ENCODE peak calls at places on chromosome 13, in four cellular contexts. I is WERI-Rb-1, K is HL-60, Y is OCI-LY7. P is an unnamed sample.

GRCh38 chr13:99978781-99979452 is 2.7 kb upstream of the ZIC2 start:
- DNase-seq in Y (no peak), K (no peak), I (peak; percentile 85), P (no peak)

GRCh38 chr13:95641291-95641811 is 3.2 kb downstream of the DZIP1 start:
- DNase-seq in K (no peak), Y (no peak), I (no peak), P (no peak)

GRCh38 chr13:27022571-27023311 is 148.9 kb downstream of the USP12 start:
- DNase-seq in I (peak; percentile 8), Y (no peak), K (no peak), P (no peak)

GRCh38 chr13:32048816-32049215 is 17.2 kb downstream of the FRY start:
- DNase-seq in I (no peak), Y (no peak), K (peak; percentile 71), P (no peak)

GRCh38 chr13:76516013-76516412 is 370.2 kb downstream of the KCTD12 start:
- DNase-seq in Y (no peak), I (no peak), K (no peak), P (no peak)

GRCh38 chr13:80513196-80513595 is 172.3 kb upstream of the SPRY2 start:
- DNase-seq in Y (no peak), K (no peak), I (no peak), P (no peak)

GRCh38 chr13:79405501-79405830 is 589 bp downstream of the RBM26 start:
- DNase-seq in K (peak; percentile 36), I (no peak), Y (no peak), P (no peak)

GRCh38 chr13:92590503-92590908 is 636.1 kb upstream of the GPC6 start:
- DNase-seq in K (no peak), Y (no peak), I (no peak), P (no peak)

GRCh38 chr13:89704040-89704439 is 1643.4 kb upstream of the MIR17HG start:
- DNase-seq in K (no peak), Y (no peak), I (no peak), P (no peak)

GRCh38 chr13:25886438-25887214 is 165.2 kb downstream of the SHISA2 start:
- DNase-seq in Y (no peak), K (no peak), I (no peak), P (peak; percentile 79)

GRCh38 chr13:99330942-99331341 is 23.7 kb upstream of the GPR183 start:
- DNase-seq in Y (no peak), K (no peak), I (no peak), P (no peak)

GRCh38 chr13:25630327-25630726 is 258.6 kb downstream of the ATP8A2 start:
- DNase-seq in K (no peak), Y (no peak), I (no peak), P (no peak)

GRCh38 chr13:83515267-83515666 is 367.0 kb downstream of the SLITRK1 start:
- DNase-seq in I (no peak), K (no peak), Y (no peak), P (no peak)

GRCh38 chr13:20714563-20715339 is 11.3 kb downstream of the IL17D start:
- DNase-seq in K (no peak), Y (no peak), I (no peak), P (no peak)

GRCh38 chr13:53098455-53098854 is 69.8 kb downstream of the OLFM4 start:
- DNase-seq in I (no peak), K (no peak), Y (no peak), P (no peak)
- H3K27ac ChIP-seq in I (no peak overlapping the region), K (no peak overlapping the region), Y (no peak overlapping the region), P (no peak overlapping the region)

GRCh38 chr13:33280923-33281322 is 4.6 kb downstream of the STARD13 start:
- DNase-seq in K (no peak), I (no peak), Y (no peak), P (no peak)

GRCh38 chr13:33279898-33280549 is 5.5 kb downstream of the STARD13 start:
- DNase-seq in K (no peak), Y (no peak), I (no peak), P (peak; percentile 89)

GRCh38 chr13:33279414-33279813 is 6.1 kb downstream of the STARD13 start:
- DNase-seq in K (no peak), I (no peak), Y (no peak), P (no peak)

GRCh38 chr13:33281951-33282595 is 3.5 kb downstream of the STARD13 start:
- DNase-seq in I (no peak), K (no peak), Y (no peak), P (no peak)

GRCh38 chr13:33280550-33280905 is 5.0 kb downstream of the STARD13 start:
- DNase-seq in Y (no peak), I (no peak), K (no peak), P (no peak)
- H3K27ac ChIP-seq in Y (no peak overlapping the region), I (no peak overlapping the region), K (no peak overlapping the region), P (peak overlapping the region; percentile 90)

DNA sequence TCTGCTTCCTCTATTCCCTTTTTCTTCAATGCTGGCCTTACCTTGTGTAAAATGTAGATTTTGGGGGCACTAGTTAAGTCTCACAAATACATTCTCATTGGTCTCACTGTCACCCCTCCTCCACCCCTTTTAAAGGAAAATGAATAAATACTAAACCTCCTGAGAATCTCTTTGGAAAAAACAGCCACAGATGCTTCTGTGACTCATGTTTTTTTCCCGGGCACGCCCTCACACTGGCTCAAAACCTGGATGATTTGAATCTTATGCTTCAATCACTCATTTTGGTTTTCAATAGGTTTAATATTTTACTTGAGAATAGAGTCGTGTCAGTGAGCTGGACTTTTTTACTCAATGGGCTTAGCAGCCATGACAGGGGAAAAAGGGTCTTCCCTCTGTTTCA is 66.0 kb upstream of the MED4 start:
- DNase-seq in K (no peak), Y (no peak), I (no peak), P (no peak)
- H3K27ac ChIP-seq in K (peak overlapping the region; percentile 79), Y (no peak overlapping the region), I (no peak overlapping the region), P (peak overlapping the region; percentile 92)

DNA sequence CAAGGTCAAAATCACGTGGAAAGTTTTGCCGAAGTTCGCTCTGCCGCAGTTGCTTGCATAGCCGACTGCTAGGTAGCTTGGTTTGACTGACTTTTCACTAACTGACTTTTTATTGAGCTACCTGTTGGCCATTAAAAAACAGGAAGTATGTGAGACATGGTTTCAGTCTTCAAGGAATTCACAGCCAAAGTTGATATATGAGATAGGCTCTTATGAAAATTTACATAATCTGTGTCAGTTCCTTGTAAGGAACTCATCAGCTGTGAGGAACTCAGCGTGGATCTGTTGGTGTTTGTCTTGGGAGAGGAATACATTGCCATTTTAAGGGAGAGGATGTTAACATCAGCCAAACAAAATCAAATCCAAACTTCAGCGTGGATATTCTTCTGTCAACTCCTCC is 2.1 kb downstream of the RNF113B start:
- DNase-seq in Y (no peak), I (no peak), K (no peak), P (peak; percentile 3)
- H3K27ac ChIP-seq in Y (no peak overlapping the region), I (no peak overlapping the region), K (no peak overlapping the region), P (no peak overlapping the region)

GRCh38 chr13:40568672-40569350 is 97.6 kb downstream of the FOXO1 start:
- DNase-seq in K (no peak), I (no peak), Y (no peak), P (no peak)
- H3K27ac ChIP-seq in K (no peak overlapping the region), I (no peak overlapping the region), Y (peak overlapping the region; percentile 0), P (no peak overlapping the region)

GRCh38 chr13:33207616-33207964 is 78.0 kb downstream of the STARD13 start:
- DNase-seq in K (no peak), Y (no peak), I (peak; percentile 86), P (peak; percentile 83)
- H3K27ac ChIP-seq in K (no peak overlapping the region), Y (no peak overlapping the region), I (peak overlapping the region; percentile 51), P (peak overlapping the region; percentile 87)

GRCh38 chr13:48561461-48562224 is 28.8 kb upstream of the RCBTB2 start:
- DNase-seq in K (peak; percentile 31), I (no peak), Y (peak; percentile 31), P (no peak)
- H3K27ac ChIP-seq in K (peak overlapping the region; percentile 30), I (no peak overlapping the region), Y (peak overlapping the region; percentile 83), P (no peak overlapping the region)

DNA sequence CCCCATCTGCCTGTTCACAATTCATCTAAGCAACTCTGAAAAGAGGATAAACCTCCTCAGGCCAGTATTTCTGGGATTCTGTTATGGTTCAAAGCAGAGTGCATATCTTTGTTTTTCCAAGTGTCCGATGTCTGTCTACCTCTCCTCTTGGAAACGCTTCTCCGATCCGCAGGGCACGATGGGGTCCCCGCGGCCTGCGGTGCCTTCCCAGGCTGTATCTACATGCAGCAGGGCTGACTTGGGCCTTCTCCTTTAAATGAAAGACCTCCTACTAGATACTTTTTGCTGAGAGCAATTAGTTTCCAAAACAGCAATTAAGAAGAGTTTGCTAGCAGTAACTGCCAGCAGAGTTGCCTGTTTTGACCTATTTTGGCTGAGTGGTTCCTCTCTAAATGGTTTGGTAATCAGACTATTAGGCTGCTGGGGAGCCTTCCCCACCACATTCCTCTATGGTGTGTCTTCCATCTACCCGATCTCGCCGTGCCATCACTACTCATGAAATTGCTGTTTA is 23.5 kb downstream of the COL4A2 start:
- DNase-seq in K (no peak), I (no peak), Y (no peak), P (no peak)
- H3K27ac ChIP-seq in K (no peak overlapping the region), I (no peak overlapping the region), Y (no peak overlapping the region), P (no peak overlapping the region)

DNA sequence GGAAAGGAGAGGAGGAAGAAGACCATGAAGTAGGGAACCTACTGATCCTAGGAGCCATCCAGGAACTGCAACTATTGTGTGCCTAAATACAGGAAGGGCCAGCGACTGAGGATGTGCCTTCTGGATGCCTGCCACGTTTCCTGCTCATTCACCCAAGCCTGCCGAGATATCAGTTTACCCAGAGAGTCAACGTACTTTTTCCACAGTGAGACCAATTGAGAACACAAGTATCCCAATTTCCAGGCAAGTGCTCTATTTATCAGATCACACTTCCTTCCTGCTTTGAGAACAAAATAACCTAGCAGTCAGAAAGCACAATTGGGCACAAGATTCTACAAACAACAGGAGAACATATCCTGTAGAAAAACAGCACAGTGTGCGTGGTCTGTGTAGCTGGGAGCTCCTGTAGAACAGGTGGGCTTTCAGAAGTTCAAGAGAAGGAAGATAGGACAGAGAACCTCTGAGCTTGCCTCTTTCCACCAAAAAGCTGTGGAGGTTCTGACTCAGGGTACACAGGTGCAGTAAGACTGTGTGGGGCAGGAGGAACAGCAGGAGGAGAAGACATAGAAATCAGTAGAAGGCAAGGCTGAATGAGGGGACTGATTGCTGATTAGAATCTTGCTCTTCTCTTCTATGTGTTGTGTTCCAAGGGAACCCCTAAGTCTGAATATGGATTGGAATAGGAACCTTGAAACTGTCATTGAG is 122.6 kb downstream of the AKAP11 start:
- DNase-seq in Y (no peak), I (no peak), K (no peak), P (no peak)
- H3K27ac ChIP-seq in Y (no peak overlapping the region), I (no peak overlapping the region), K (no peak overlapping the region), P (no peak overlapping the region)

P was measured in epithelial cell of prostate.